ENCODE peak calls at places on chromosome 11, in eight cellular contexts. One of them, this sample, is unnamed.

GRCh38 chr11:13183094-13183825 is 94.3 kb upstream of the BMAL1 start:
- DNase-seq in psoas muscle: no peak
- DNase-seq in HFFc6: peak
- DNase-seq in cardiac fibroblast: peak
- DNase-seq in tibial nerve: no peak
- DNase-seq in dorsolateral prefrontal cortex: no peak
- DNase-seq in stomach: no peak
- DNase-seq in heart left ventricle: no peak
- DNase-seq in this sample: no peak

GRCh38 chr11:83364500-83365059 is 78.4 kb upstream of the CCDC90B start:
- DNase-seq in dorsolateral prefrontal cortex: no peak
- DNase-seq in tibial nerve: no peak
- DNase-seq in cardiac fibroblast: no peak
- DNase-seq in stomach: no peak
- DNase-seq in heart left ventricle: no peak
- DNase-seq in HFFc6: no peak
- DNase-seq in psoas muscle: no peak
- DNase-seq in this sample: no peak

GRCh38 chr11:87304350-87304749 is 266.6 kb downstream of the TMEM135 start:
- DNase-seq in heart left ventricle: no peak
- DNase-seq in cardiac fibroblast: no peak
- DNase-seq in stomach: no peak
- DNase-seq in tibial nerve: no peak
- DNase-seq in psoas muscle: no peak
- DNase-seq in dorsolateral prefrontal cortex: no peak
- DNase-seq in HFFc6: no peak
- DNase-seq in this sample: no peak

GRCh38 chr11:80155412-80156017 is 714.7 kb upstream of the TENM4 start:
- DNase-seq in dorsolateral prefrontal cortex: no peak
- DNase-seq in stomach: no peak
- DNase-seq in cardiac fibroblast: peak
- DNase-seq in heart left ventricle: no peak
- DNase-seq in HFFc6: peak
- DNase-seq in psoas muscle: no peak
- DNase-seq in tibial nerve: no peak
- DNase-seq in this sample: no peak

GRCh38 chr11:45355706-45356041 is 69.5 kb upstream of the SYT13 start:
- DNase-seq in tibial nerve: no peak
- DNase-seq in dorsolateral prefrontal cortex: peak
- DNase-seq in stomach: peak
- DNase-seq in psoas muscle: no peak
- DNase-seq in heart left ventricle: no peak
- DNase-seq in cardiac fibroblast: no peak
- DNase-seq in HFFc6: no peak
- DNase-seq in this sample: no peak

GRCh38 chr11:15222777-15223176 is 108.1 kb downstream of the INSC start:
- DNase-seq in tibial nerve: no peak
- DNase-seq in psoas muscle: no peak
- DNase-seq in dorsolateral prefrontal cortex: no peak
- DNase-seq in stomach: no peak
- DNase-seq in cardiac fibroblast: no peak
- DNase-seq in HFFc6: no peak
- DNase-seq in heart left ventricle: no peak
- DNase-seq in this sample: no peak

GRCh38 chr11:73453562-73453961 is 77.4 kb downstream of the RELT start:
- DNase-seq in tibial nerve: no peak
- DNase-seq in dorsolateral prefrontal cortex: no peak
- DNase-seq in cardiac fibroblast: peak
- DNase-seq in stomach: no peak
- DNase-seq in heart left ventricle: no peak
- DNase-seq in psoas muscle: no peak
- DNase-seq in HFFc6: no peak
- DNase-seq in this sample: no peak

GRCh38 chr11:119810478-119811232 is 81.7 kb upstream of the NECTIN1 start:
- DNase-seq in heart left ventricle: no peak
- DNase-seq in stomach: no peak
- DNase-seq in psoas muscle: no peak
- DNase-seq in HFFc6: no peak
- DNase-seq in tibial nerve: no peak
- DNase-seq in cardiac fibroblast: peak
- DNase-seq in dorsolateral prefrontal cortex: no peak
- DNase-seq in this sample: no peak

GRCh38 chr11:70490208-70490607 is 91.9 kb downstream of the CTTN start:
- DNase-seq in stomach: no peak
- DNase-seq in cardiac fibroblast: no peak
- DNase-seq in heart left ventricle: no peak
- DNase-seq in psoas muscle: peak
- DNase-seq in HFFc6: no peak
- DNase-seq in tibial nerve: no peak
- DNase-seq in dorsolateral prefrontal cortex: no peak
- DNase-seq in this sample: no peak

GRCh38 chr11:128749986-128750385 is 56.1 kb downstream of the FLI1 start:
- DNase-seq in heart left ventricle: no peak
- DNase-seq in stomach: no peak
- DNase-seq in cardiac fibroblast: no peak
- DNase-seq in psoas muscle: no peak
- DNase-seq in HFFc6: no peak
- DNase-seq in dorsolateral prefrontal cortex: no peak
- DNase-seq in tibial nerve: no peak
- DNase-seq in this sample: no peak

GRCh38 chr11:7004482-7004881 is 15.7 kb downstream of the ZNF214 start:
- DNase-seq in heart left ventricle: no peak
- DNase-seq in dorsolateral prefrontal cortex: no peak
- DNase-seq in stomach: no peak
- DNase-seq in tibial nerve: no peak
- DNase-seq in HFFc6: peak
- DNase-seq in cardiac fibroblast: peak
- DNase-seq in psoas muscle: no peak
- DNase-seq in this sample: no peak

GRCh38 chr11:134678152-134678551 is 266.1 kb upstream of the B3GAT1 start:
- DNase-seq in HFFc6: no peak
- DNase-seq in dorsolateral prefrontal cortex: no peak
- DNase-seq in tibial nerve: no peak
- DNase-seq in heart left ventricle: no peak
- DNase-seq in cardiac fibroblast: no peak
- DNase-seq in psoas muscle: no peak
- DNase-seq in stomach: no peak
- DNase-seq in this sample: no peak

GRCh38 chr11:134677338-134677948 is 265.4 kb upstream of the B3GAT1 start:
- DNase-seq in psoas muscle: no peak
- DNase-seq in dorsolateral prefrontal cortex: no peak
- DNase-seq in stomach: no peak
- DNase-seq in heart left ventricle: no peak
- DNase-seq in cardiac fibroblast: no peak
- DNase-seq in tibial nerve: no peak
- DNase-seq in HFFc6: no peak
- DNase-seq in this sample: no peak

GRCh38 chr11:134676516-134677287 is 264.7 kb upstream of the B3GAT1 start:
- DNase-seq in HFFc6: no peak
- DNase-seq in cardiac fibroblast: no peak
- DNase-seq in dorsolateral prefrontal cortex: no peak
- DNase-seq in tibial nerve: no peak
- DNase-seq in stomach: no peak
- DNase-seq in psoas muscle: no peak
- DNase-seq in heart left ventricle: no peak
- DNase-seq in this sample: no peak

GRCh38 chr11:134679592-134679991 is 267.6 kb upstream of the B3GAT1 start:
- DNase-seq in dorsolateral prefrontal cortex: no peak
- DNase-seq in HFFc6: no peak
- DNase-seq in cardiac fibroblast: no peak
- DNase-seq in tibial nerve: no peak
- DNase-seq in psoas muscle: no peak
- DNase-seq in stomach: no peak
- DNase-seq in heart left ventricle: no peak
- DNase-seq in this sample: no peak

DNA sequence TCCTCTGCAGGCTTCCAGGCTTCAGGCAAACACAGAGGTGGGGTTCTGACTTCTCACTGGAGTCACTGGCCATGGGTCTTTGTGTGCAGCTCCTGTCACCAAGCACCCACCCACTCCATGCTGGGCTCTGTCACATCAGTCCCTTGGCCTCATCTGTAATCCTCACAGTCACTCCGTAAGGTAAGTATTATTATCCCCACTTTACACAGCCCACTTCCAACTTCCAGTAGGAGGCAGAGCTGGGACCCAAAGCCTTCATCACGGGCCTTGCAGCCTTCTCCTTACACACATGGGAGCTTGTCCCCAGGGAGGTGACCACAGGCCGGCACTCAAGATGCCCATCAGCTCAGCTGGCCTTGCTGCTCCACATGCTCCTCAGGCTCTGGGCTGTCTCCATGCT is 266.7 kb upstream of the B3GAT1 start:
- DNase-seq in stomach: no peak
- DNase-seq in psoas muscle: no peak
- DNase-seq in HFFc6: no peak
- DNase-seq in tibial nerve: no peak
- DNase-seq in heart left ventricle: no peak
- DNase-seq in dorsolateral prefrontal cortex: no peak
- DNase-seq in cardiac fibroblast: no peak
- DNase-seq in this sample: no peak
- TF ChIP-seq CTCF in stomach: no peak
- TF ChIP-seq CTCF in psoas muscle: no peak
- TF ChIP-seq CTCF in HFFc6: no peak
- TF ChIP-seq CTCF in tibial nerve: no peak
- TF ChIP-seq CTCF in heart left ventricle: no peak
- TF ChIP-seq CTCF in dorsolateral prefrontal cortex: no peak
- TF ChIP-seq CTCF in cardiac fibroblast: no peak
- TF ChIP-seq CTCF in this sample: no peak

GRCh38 chr11:20002312-20003216 is 157.7 kb downstream of the DBX1 start:
- DNase-seq in dorsolateral prefrontal cortex: no peak
- DNase-seq in heart left ventricle: no peak
- DNase-seq in tibial nerve: no peak
- DNase-seq in psoas muscle: no peak
- DNase-seq in cardiac fibroblast: no peak
- DNase-seq in stomach: no peak
- DNase-seq in HFFc6: no peak
- DNase-seq in this sample: no peak
- TF ChIP-seq CTCF in dorsolateral prefrontal cortex: no peak
- TF ChIP-seq CTCF in heart left ventricle: no peak
- TF ChIP-seq CTCF in tibial nerve: no peak
- TF ChIP-seq CTCF in psoas muscle: no peak
- TF ChIP-seq CTCF in cardiac fibroblast: no peak
- TF ChIP-seq CTCF in stomach: no peak
- TF ChIP-seq CTCF in HFFc6: no peak
- TF ChIP-seq CTCF in this sample: no peak

GRCh38 chr11:78653294-78653909 is 78.7 kb upstream of the NARS2 start:
- DNase-seq in cardiac fibroblast: no peak
- DNase-seq in tibial nerve: no peak
- DNase-seq in heart left ventricle: no peak
- DNase-seq in dorsolateral prefrontal cortex: no peak
- DNase-seq in HFFc6: no peak
- DNase-seq in stomach: no peak
- DNase-seq in psoas muscle: no peak
- DNase-seq in this sample: no peak
- TF ChIP-seq CTCF in cardiac fibroblast: no peak
- TF ChIP-seq CTCF in tibial nerve: no peak
- TF ChIP-seq CTCF in heart left ventricle: no peak
- TF ChIP-seq CTCF in dorsolateral prefrontal cortex: no peak
- TF ChIP-seq CTCF in HFFc6: no peak
- TF ChIP-seq CTCF in stomach: no peak
- TF ChIP-seq CTCF in psoas muscle: no peak
- TF ChIP-seq CTCF in this sample: no peak

DNA sequence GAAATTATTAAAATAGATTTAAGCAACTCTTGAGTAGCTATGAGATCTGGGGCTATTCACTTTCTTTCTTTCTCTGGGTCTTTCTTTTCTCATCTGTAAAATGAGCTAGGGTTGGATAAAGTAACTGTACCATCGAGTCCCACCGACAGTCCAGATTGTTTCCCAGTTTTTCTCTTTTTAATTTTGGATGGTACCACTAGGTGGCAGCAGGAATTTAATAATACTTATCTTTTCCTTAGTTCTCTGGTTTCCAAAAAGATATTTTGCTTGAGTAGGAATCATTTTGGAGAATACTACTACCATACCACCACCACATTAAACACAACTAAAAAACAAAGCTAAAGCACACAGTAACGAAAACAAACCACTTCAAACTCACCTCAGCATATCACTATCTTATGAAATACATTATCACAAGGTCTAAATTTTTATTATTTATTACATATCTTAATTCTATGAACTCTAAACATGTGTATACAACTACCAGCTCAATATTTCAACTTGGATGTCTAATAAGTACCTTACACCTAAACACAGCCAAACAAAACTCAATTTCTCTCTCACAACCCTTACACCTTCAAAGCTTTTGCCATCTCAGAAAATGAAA is 584.0 kb downstream of the KCNA4 start:
- DNase-seq in HFFc6: peak
- DNase-seq in stomach: no peak
- DNase-seq in heart left ventricle: no peak
- DNase-seq in cardiac fibroblast: peak
- DNase-seq in psoas muscle: no peak
- DNase-seq in dorsolateral prefrontal cortex: no peak
- DNase-seq in tibial nerve: no peak
- DNase-seq in this sample: no peak
- TF ChIP-seq CTCF in HFFc6: peak
- TF ChIP-seq CTCF in stomach: no peak
- TF ChIP-seq CTCF in heart left ventricle: peak
- TF ChIP-seq CTCF in cardiac fibroblast: peak
- TF ChIP-seq CTCF in psoas muscle: peak
- TF ChIP-seq CTCF in dorsolateral prefrontal cortex: peak
- TF ChIP-seq CTCF in tibial nerve: peak
- TF ChIP-seq CTCF in this sample: no peak